ENCODE peak calls at places on chromosome 1, in five cellular contexts. R is MM.1S, F is omental fat pad, E is Peyer's patch, C is left ventricle myocardium inferior. G is an unnamed sample.

GRCh38 chr1:83998599-83999315 is at the start of gene TTLL7:
- DNase-seq in F (no peak), C (peak), E (peak), R (peak), G (peak)

GRCh38 chr1:1022322-1023090 is 2.6 kb downstream of the AGRN start:
- DNase-seq in R (no peak), C (no peak), E (no peak), F (no peak), G (peak)

GRCh38 chr1:201461783-201462441 is 7.1 kb downstream of the PHLDA3 start:
- DNase-seq in F (no peak), R (no peak), C (peak), E (peak), G (no peak)

GRCh38 chr1:160705176-160705745 is 6.4 kb downstream of the CD48 start:
- DNase-seq in C (no peak), F (no peak), E (no peak), R (peak), G (no peak)

GRCh38 chr1:163796394-163796821 is 474.7 kb downstream of the NUF2 start:
- DNase-seq in R (no peak), F (no peak), E (no peak), C (no peak), G (no peak)

GRCh38 chr1:44436401-44437394 is 31.6 kb downstream of the RNF220 start:
- DNase-seq in C (no peak), E (no peak), F (no peak), R (no peak), G (no peak)

GRCh38 chr1:66571789-66572188 is 37.8 kb downstream of the SGIP1 start:
- DNase-seq in R (no peak), F (no peak), C (no peak), E (no peak), G (no peak)

GRCh38 chr1:215459136-215459535 is 108.0 kb upstream of the KCTD3 start:
- DNase-seq in E (no peak), R (no peak), F (no peak), C (no peak), G (no peak)

GRCh38 chr1:38221006-38221649 is 174.5 kb upstream of the POU3F1 start:
- DNase-seq in R (no peak), F (no peak), C (no peak), E (no peak), G (no peak)

GRCh38 chr1:157580828-157581210 is 17.1 kb downstream of the FCRL4 start:
- DNase-seq in F (no peak), C (no peak), R (no peak), E (no peak), G (no peak)

GRCh38 chr1:199931666-199932377 is 95.7 kb upstream of the NR5A2 start:
- DNase-seq in C (no peak), F (no peak), E (peak), R (no peak), G (no peak)

GRCh38 chr1:226660410-226661182 is 78.5 kb downstream of the ITPKB start:
- DNase-seq in F (no peak), R (no peak), C (peak), E (no peak), G (no peak)

GRCh38 chr1:44355582-44356305 is 687 bp upstream of the ERI3 start:
- DNase-seq in R (no peak), E (no peak), F (no peak), C (no peak), G (no peak)

GRCh38 chr1:86541859-86542258 is 5.0 kb upstream of the CLCA4 start:
- DNase-seq in E (no peak), R (no peak), C (no peak), F (no peak), G (no peak)

GRCh38 chr1:54273837-54274192 is 73.8 kb downstream of the MRPL37 start:
- DNase-seq in F (no peak), E (no peak), C (peak), R (no peak), G (peak)

GRCh38 chr1:173202430-173203145 is 4.5 kb downstream of the TNFSF4 start:
- DNase-seq in F (no peak), C (no peak), R (peak), E (no peak), G (no peak)

GRCh38 chr1:40185951-40186864 is 25.0 kb downstream of the RLF start:
- DNase-seq in E (no peak), R (peak), C (no peak), F (no peak), G (no peak)

GRCh38 chr1:205701405-205701804 is 21.1 kb upstream of the SLC45A3 start:
- DNase-seq in C (no peak), F (no peak), E (no peak), R (no peak), G (no peak)

GRCh38 chr1:39976732-39977131 is 21.8 kb downstream of the MFSD2A start:
- DNase-seq in E (no peak), C (no peak), R (no peak), F (no peak), G (no peak)

GRCh38 chr1:208108646-208109330 is 135.4 kb downstream of the PLXNA2 start:
- DNase-seq in F (no peak), R (no peak), C (no peak), E (no peak), G (no peak)

GRCh38 chr1:7719468-7720104 is 51.5 kb upstream of the VAMP3 start:
- DNase-seq in F (no peak), C (peak), E (no peak), R (no peak), G (no peak)

GRCh38 chr1:47160716-47161115 is 23.5 kb downstream of the CYP4A22 start:
- DNase-seq in C (no peak), R (no peak), F (no peak), E (no peak), G (no peak)

GRCh38 chr1:46532498-46533178 is 18.8 kb downstream of the KNCN start:
- DNase-seq in C (peak), R (peak), F (no peak), E (peak), G (peak)

GRCh38 chr1:172335377-172335776 is 85.1 kb upstream of the C1orf105 start:
- DNase-seq in E (no peak), F (no peak), C (no peak), R (no peak), G (no peak)

GRCh38 chr1:7770620-7770938 is 517 bp upstream of the VAMP3 start:
- DNase-seq in C (no peak), R (no peak), E (no peak), F (no peak), G (no peak)

GRCh38 chr1:48028218-48028804 is 31.1 kb upstream of the TRABD2B start:
- DNase-seq in R (no peak), E (no peak), C (no peak), F (no peak), G (no peak)

GRCh38 chr1:228163004-228163753 is 2.4 kb upstream of the IBA57 start:
- DNase-seq in C (peak), E (peak), F (no peak), R (no peak), G (no peak)

GRCh38 chr1:185345913-185346717 is 29.1 kb upstream of the IVNS1ABP start:
- DNase-seq in E (no peak), C (no peak), F (no peak), R (no peak), G (no peak)

GRCh38 chr1:78651247-78651646 is 1.6 kb downstream of the IFI44 start:
- DNase-seq in C (no peak), R (no peak), F (no peak), E (peak), G (no peak)

GRCh38 chr1:204465469-204466415 is 28.9 kb downstream of the PIK3C2B start:
- DNase-seq in R (no peak), E (no peak), F (no peak), C (no peak), G (peak)

GRCh38 chr1:166730299-166730888 is 108.9 kb upstream of the POGK start:
- DNase-seq in C (no peak), F (no peak), R (peak), E (no peak), G (no peak)

DNA sequence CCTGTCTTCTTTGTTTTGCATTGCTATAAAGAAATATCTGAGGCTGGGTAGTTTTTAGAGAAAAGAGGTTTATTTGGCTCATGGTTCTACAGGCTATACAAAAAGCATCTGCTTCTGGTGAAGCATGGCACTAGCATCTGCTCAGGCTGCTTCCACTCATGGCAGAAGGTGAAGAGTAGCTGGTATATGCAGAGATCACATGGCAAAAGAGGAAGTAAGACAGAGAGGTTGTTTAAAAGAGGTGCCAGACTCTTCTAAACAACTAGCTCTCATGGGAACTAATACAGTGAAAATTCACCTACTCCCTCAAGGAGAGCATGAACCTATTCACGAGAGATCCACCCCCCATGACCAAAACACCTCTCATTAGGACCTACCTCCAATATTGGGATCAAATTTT is 56.6 kb upstream of the GUCA2B start:
- DNase-seq in F (no peak), E (no peak), R (no peak), C (no peak), G (no peak)
- TF ChIP-seq CTCF in F (no peak), E (no peak), R (no peak), C (no peak), G (no peak)

DNA sequence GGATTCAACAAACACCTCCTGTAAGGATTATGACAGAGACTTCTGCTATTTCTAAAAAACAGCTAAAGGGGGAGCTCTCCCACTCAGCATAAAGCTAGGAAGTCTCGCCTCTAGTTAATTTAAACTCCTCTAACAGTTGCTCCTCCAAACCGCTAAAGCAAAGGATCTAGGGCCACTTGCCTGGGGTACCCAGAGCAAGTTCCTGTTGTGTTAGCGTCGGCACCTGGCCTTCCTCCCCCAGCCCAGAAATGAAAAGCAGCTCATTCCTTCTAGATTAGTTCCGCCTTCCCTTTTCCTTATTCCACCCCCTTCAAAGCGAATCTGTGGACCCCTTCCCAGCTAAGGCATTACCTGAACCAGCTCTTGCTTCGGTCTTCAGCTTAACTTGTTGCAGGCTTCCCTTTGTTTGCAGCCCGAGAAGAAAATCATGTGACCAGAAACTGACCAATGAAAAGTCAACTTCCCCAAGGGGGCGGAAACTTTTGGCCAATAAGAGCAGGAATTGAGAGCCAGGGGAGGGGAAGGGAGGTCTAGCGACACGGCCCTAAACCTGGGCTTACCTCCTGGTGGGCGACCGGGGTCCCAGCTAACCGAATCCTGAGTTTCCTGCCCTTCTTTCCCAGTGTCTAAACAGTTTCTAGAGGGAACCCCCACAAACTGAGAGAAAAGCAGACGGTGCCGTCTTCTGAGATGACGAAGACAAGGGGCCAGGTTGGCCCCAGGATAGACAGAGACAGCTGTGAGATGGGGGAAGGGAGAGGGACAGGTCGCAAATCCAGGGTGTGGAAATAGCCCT is at the start of gene PBXIP1:
- DNase-seq in E (peak), R (peak), F (no peak), C (peak), G (peak)
- TF ChIP-seq CTCF in E (no peak), R (peak), F (no peak), C (no peak), G (no peak)

DNA sequence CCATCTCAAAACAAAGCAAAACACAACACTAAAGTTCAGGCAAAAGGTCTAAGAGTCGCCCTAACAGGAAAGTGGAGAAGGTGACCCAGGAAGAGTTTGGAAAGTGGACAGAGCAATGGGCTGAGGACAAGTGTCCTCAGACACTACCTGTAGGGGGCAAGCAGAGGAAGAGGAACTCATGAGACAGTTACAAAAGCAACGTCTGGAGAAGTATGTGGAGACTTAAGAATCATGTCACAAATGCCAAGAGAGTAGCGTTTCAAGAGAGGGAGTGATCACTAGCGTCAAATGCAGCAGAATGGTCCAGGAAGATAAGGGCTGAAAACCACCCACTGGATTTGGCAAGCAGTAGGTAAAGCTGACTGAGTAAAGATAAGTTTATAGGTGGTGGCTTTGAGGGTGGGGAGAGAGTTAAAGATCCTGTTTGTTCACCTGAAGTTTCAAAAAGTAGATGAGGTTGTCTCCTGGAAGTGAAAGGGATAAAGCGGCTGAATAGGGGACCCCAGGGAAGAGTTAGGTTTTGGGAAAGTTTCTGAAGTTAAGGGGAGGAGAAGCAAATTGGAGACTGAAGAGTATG is 3.2 kb downstream of the BSDC1 start:
- DNase-seq in F (no peak), R (no peak), C (no peak), E (no peak), G (no peak)
- TF ChIP-seq CTCF in F (no peak), R (no peak), C (no peak), E (no peak), G (no peak)

GRCh38 chr1:29743264-29743663 is 506.9 kb downstream of the PTPRU start:
- DNase-seq in E (no peak), C (no peak), R (no peak), F (no peak), G (no peak)

GRCh38 chr1:29747136-29747670 is 510.9 kb downstream of the PTPRU start:
- DNase-seq in R (no peak), C (no peak), F (no peak), E (peak), G (no peak)

GRCh38 chr1:29746076-29746665 is 509.8 kb downstream of the PTPRU start:
- DNase-seq in C (no peak), E (peak), F (no peak), R (no peak), G (no peak)

GRCh38 chr1:29744684-29745490 is 508.6 kb downstream of the PTPRU start:
- DNase-seq in F (no peak), C (no peak), R (no peak), E (no peak), G (no peak)

DNA sequence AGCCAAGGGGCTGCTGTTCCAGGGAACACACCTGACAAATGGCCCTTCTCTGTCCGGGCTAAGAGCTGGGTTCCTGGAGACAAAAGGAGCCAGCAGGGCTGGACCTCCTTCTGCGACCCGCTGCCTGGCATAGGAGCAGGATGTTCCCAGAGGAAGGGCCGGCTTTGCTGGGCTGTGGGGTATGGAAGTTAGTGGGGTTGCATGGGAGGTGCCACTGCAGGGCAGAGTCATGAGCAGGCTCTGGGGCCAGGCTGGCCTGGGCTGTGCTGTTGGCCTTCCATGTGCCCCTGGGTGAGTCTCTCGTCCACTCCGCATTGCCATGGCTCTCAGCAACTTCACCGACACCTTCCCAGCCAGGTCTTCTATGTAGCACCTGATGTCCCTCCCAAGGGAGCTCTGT is 507.6 kb downstream of the PTPRU start:
- DNase-seq in E (no peak), F (no peak), R (no peak), C (no peak), G (no peak)
- TF ChIP-seq CTCF in E (no peak), F (no peak), R (no peak), C (no peak), G (no peak)

DNA sequence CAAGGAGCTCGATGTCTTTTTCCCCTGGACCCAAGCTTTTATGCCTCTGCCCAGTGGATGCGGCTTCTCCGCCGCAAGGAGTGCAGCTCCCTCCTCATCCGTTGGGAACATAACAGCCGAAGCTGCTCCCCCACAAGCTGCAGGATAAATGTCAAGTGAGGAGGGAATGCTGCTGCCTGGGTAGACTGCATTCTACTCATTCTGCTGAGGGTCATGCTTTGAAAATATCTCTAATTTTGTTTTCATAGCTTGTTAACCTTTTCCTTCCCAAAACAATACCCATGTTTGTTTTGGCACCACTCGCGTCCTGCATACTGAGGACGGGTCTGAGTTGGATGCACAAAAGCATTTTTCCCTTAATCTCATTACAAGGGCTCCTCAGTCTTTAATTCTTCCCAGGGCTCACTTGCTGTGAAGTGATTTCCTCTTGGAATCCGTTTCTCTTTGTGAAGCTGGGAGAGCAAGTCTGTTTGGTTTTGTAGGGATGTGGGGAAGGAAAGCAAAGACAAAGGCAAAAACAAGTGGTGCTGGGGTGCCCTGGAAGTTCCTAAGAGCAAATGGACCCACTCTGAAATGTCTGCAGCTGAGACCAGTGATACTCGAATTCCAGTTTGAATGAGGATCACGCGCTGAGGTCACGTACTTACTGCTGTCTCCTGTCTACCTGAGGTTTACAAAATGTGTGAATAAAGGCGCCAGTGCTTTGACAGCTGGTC is 134.0 kb upstream of the IRF2BP2 start:
- DNase-seq in F (no peak), C (no peak), E (no peak), R (no peak), G (no peak)
- TF ChIP-seq CTCF in F (no peak), C (no peak), E (no peak), R (no peak), G (no peak)

GRCh38 chr1:15847100-15847892 is at the start of gene SPEN:
- DNase-seq in C (peak), F (peak), R (peak), E (peak), G (peak)
- TF ChIP-seq CTCF in C (peak), F (no peak), R (no peak), E (peak), G (no peak)